ENCODE peak calls at places on chromosomes 13 and 19, in nine cellular contexts. L is GM23248, B is OCI-LY7, Y is GM23338, Z is MM.1S, J is PC-3, H is hepatocyte, Q is neural progenitor cell, P is SK-N-SH. T is an unnamed sample.

GRCh38 chr13:43879323-43880181 is at the start of the genes CCDC122 and LACC1:
- DNase-seq in L (peak), B (peak), Y (peak), Z (peak), J (peak), H (peak), Q (peak), P (peak), T (no peak)

GRCh38 chr13:39405107-39405506 is 197.9 kb downstream of the LHFPL6 start:
- DNase-seq in L (peak), B (no peak), Y (no peak), Z (no peak), J (no peak), H (no peak), Q (no peak), P (no peak), T (no peak)

GRCh38 chr19:20863176-20863575 is 59.9 kb upstream of the ZNF85 start:
- DNase-seq in L (no peak), B (no peak), Y (peak), Z (peak), J (no peak), H (no peak), Q (no peak), P (no peak), T (no peak)

GRCh38 chr19:46132508-46133100 is 8.1 kb upstream of the IGFL3 start:
- DNase-seq in L (peak), B (no peak), Y (no peak), Z (no peak), J (no peak), H (no peak), Q (no peak), P (no peak), T (no peak)

GRCh38 chr19:41903161-41903953 is 20.4 kb downstream of the ARHGEF1 start:
- DNase-seq in L (no peak), B (no peak), Y (no peak), Z (no peak), J (no peak), H (no peak), Q (no peak), P (no peak), T (no peak)

GRCh38 chr13:51478418-51479198 is 25.8 kb upstream of the INTS6 start:
- DNase-seq in L (no peak), B (no peak), Y (no peak), Z (no peak), J (no peak), H (no peak), Q (no peak), P (no peak), T (no peak)

GRCh38 chr13:33349314-33349995 is 63.9 kb upstream of the STARD13 start:
- DNase-seq in L (peak), B (no peak), Y (peak), Z (no peak), J (peak), H (no peak), Q (peak), P (no peak), T (no peak)

GRCh38 chr19:33275933-33276619 is 26.3 kb downstream of the CEBPA start:
- DNase-seq in L (no peak), B (no peak), Y (no peak), Z (no peak), J (no peak), H (peak), Q (no peak), P (no peak), T (no peak)

GRCh38 chr13:112843392-112844250 is 125.4 kb upstream of the MCF2L start:
- DNase-seq in L (no peak), B (no peak), Y (no peak), Z (no peak), J (no peak), H (no peak), Q (no peak), P (no peak), T (no peak)

GRCh38 chr19:11246941-11247340 is 7.5 kb downstream of the ANGPTL8 start:
- DNase-seq in L (no peak), B (no peak), Y (no peak), Z (no peak), J (no peak), H (no peak), Q (no peak), P (no peak), T (no peak)

GRCh38 chr13:24683833-24684599 is 3.8 kb downstream of the ATP12A start:
- DNase-seq in L (peak), B (peak), Y (peak), Z (peak), J (peak), H (peak), Q (peak), P (peak), T (peak)

GRCh38 chr13:24502567-24503375 is 9.8 kb downstream of the PARP4 start:
- DNase-seq in L (peak), B (no peak), Y (no peak), Z (no peak), J (peak), H (peak), Q (peak), P (no peak), T (peak)

GRCh38 chr19:39845621-39846175 is 481 bp downstream of the FBL start:
- DNase-seq in L (peak), B (peak), Y (peak), Z (no peak), J (no peak), H (peak), Q (peak), P (peak), T (no peak)

GRCh38 chr13:27367570-27367969 is 56.8 kb upstream of the GTF3A start:
- DNase-seq in L (no peak), B (no peak), Y (no peak), Z (no peak), J (peak), H (no peak), Q (no peak), P (no peak), T (no peak)

GRCh38 chr19:29804493-29804892 is 7.3 kb upstream of the CCNE1 start:
- DNase-seq in L (no peak), B (peak), Y (no peak), Z (peak), J (no peak), H (no peak), Q (no peak), P (no peak), T (no peak)

GRCh38 chr13:70203661-70204229 is 95.5 kb upstream of the KLHL1 start:
- DNase-seq in L (no peak), B (peak), Y (peak), Z (no peak), J (peak), H (no peak), Q (peak), P (no peak), T (peak)

GRCh38 chr13:44196186-44196751 is 177.4 kb upstream of the SERP2 start:
- DNase-seq in L (no peak), B (no peak), Y (no peak), Z (no peak), J (peak), H (no peak), Q (no peak), P (no peak), T (no peak)

GRCh38 chr13:90696254-90696653 is 651.2 kb upstream of the MIR17HG start:
- DNase-seq in L (peak), B (no peak), Y (no peak), Z (no peak), J (peak), H (peak), Q (no peak), P (no peak), T (no peak)

GRCh38 chr13:98406971-98407370 is 169.9 kb downstream of the STK24 start:
- DNase-seq in L (no peak), B (no peak), Y (no peak), Z (no peak), J (no peak), H (no peak), Q (no peak), P (no peak), T (no peak)

GRCh38 chr13:66547685-66548084 is 682.5 kb downstream of the PCDH9 start:
- DNase-seq in L (no peak), B (no peak), Y (no peak), Z (no peak), J (no peak), H (no peak), Q (no peak), P (no peak), T (no peak)

GRCh38 chr19:47696635-47697034 is 16.6 kb upstream of the EHD2 start:
- DNase-seq in L (no peak), B (no peak), Y (no peak), Z (no peak), J (no peak), H (no peak), Q (no peak), P (peak), T (no peak)

GRCh38 chr19:2727640-2727944 is 6.4 kb upstream of the DIRAS1 start:
- DNase-seq in L (peak), B (no peak), Y (no peak), Z (no peak), J (peak), H (no peak), Q (no peak), P (peak), T (no peak)

GRCh38 chr13:100721885-100722512 is 47.4 kb upstream of the TMTC4 start:
- DNase-seq in L (peak), B (peak), Y (peak), Z (peak), J (peak), H (peak), Q (peak), P (peak), T (peak)

GRCh38 chr19:40974633-40975037 is 16.4 kb upstream of the CYP2B6 start:
- DNase-seq in L (peak), B (peak), Y (peak), Z (peak), J (peak), H (peak), Q (peak), P (peak), T (peak)

GRCh38 chr13:52737900-52738299 is 1.7 kb downstream of the CNMD start:
- DNase-seq in L (no peak), B (no peak), Y (no peak), Z (no peak), J (no peak), H (no peak), Q (no peak), P (peak), T (no peak)

GRCh38 chr13:30892966-30893365 is 13.1 kb upstream of the MEDAG start:
- DNase-seq in L (peak), B (peak), Y (peak), Z (no peak), J (peak), H (peak), Q (peak), P (no peak), T (peak)

GRCh38 chr13:97124237-97124636 is 97.9 kb upstream of the MBNL2 start:
- DNase-seq in L (no peak), B (no peak), Y (no peak), Z (no peak), J (no peak), H (no peak), Q (no peak), P (no peak), T (no peak)

GRCh38 chr13:110024646-110024980 is 238.2 kb upstream of the IRS2 start:
- DNase-seq in L (peak), B (no peak), Y (no peak), Z (no peak), J (no peak), H (no peak), Q (no peak), P (no peak), T (no peak)

GRCh38 chr13:97030705-97031452 is 36.6 kb upstream of the OXGR1 start:
- DNase-seq in L (peak), B (no peak), Y (peak), Z (peak), J (peak), H (peak), Q (peak), P (peak), T (peak)

GRCh38 chr13:20945952-20946383 is 43.4 kb upstream of the XPO4 start:
- DNase-seq in L (peak), B (no peak), Y (peak), Z (no peak), J (no peak), H (no peak), Q (peak), P (peak), T (no peak)

GRCh38 chr13:33494596-33495214 is 209.2 kb upstream of the STARD13 start:
- DNase-seq in L (peak), B (no peak), Y (peak), Z (no peak), J (peak), H (peak), Q (no peak), P (no peak), T (peak)

GRCh38 chr13:46679369-46680180 is 117.4 kb downstream of the ESD start:
- DNase-seq in L (peak), B (peak), Y (no peak), Z (peak), J (no peak), H (peak), Q (peak), P (peak), T (no peak)

GRCh38 chr13:42524487-42525034 is 49.4 kb upstream of the TNFSF11 start:
- DNase-seq in L (no peak), B (no peak), Y (no peak), Z (no peak), J (peak), H (peak), Q (no peak), P (no peak), T (no peak)

GRCh38 chr13:39910833-39911232 is 255.4 kb downstream of the COG6 start:
- DNase-seq in L (no peak), B (no peak), Y (no peak), Z (no peak), J (no peak), H (no peak), Q (no peak), P (no peak), T (no peak)

GRCh38 chr19:32368781-32369180 is 23.4 kb downstream of the ZNF507 start:
- DNase-seq in L (no peak), B (no peak), Y (no peak), Z (no peak), J (no peak), H (no peak), Q (no peak), P (no peak), T (no peak)

GRCh38 chr19:6632002-6632621 is 37.8 kb downstream of the TNFSF14 start:
- DNase-seq in L (peak), B (peak), Y (peak), Z (peak), J (peak), H (peak), Q (peak), P (peak), T (peak)

GRCh38 chr19:57803594-57804325 is 11.0 kb downstream of the ZNF552 start:
- DNase-seq in L (peak), B (no peak), Y (peak), Z (no peak), J (peak), H (peak), Q (peak), P (peak), T (peak)

GRCh38 chr13:43878897-43879322 is 630 bp downstream of the CCDC122 start:
- DNase-seq in L (peak), B (peak), Y (peak), Z (peak), J (peak), H (peak), Q (peak), P (no peak), T (no peak)

GRCh38 chr13:41706189-41706588 is 248.8 kb downstream of the RGCC start:
- DNase-seq in L (peak), B (no peak), Y (no peak), Z (no peak), J (no peak), H (no peak), Q (no peak), P (no peak), T (no peak)

GRCh38 chr13:102597029-102598015 is 536 bp downstream of the TPP2 start:
- DNase-seq in L (peak), B (peak), Y (peak), Z (peak), J (peak), H (peak), Q (peak), P (peak), T (no peak)

GRCh38 chr13:114118086-114118762 is 14.2 kb downstream of the RASA3 start:
- DNase-seq in L (peak), B (no peak), Y (no peak), Z (no peak), J (no peak), H (no peak), Q (no peak), P (no peak), T (no peak)

GRCh38 chr13:114120486-114121430 is 11.7 kb downstream of the RASA3 start:
- DNase-seq in L (peak), B (no peak), Y (no peak), Z (no peak), J (no peak), H (no peak), Q (no peak), P (peak), T (no peak)

GRCh38 chr13:114119196-114119595 is 13.2 kb downstream of the RASA3 start:
- DNase-seq in L (peak), B (no peak), Y (peak), Z (no peak), J (peak), H (peak), Q (peak), P (peak), T (no peak)

GRCh38 chr13:114116734-114117133 is 15.7 kb downstream of the RASA3 start:
- DNase-seq in L (no peak), B (no peak), Y (no peak), Z (no peak), J (no peak), H (no peak), Q (no peak), P (no peak), T (no peak)

GRCh38 chr13:114118763-114119123 is 13.7 kb downstream of the RASA3 start:
- DNase-seq in L (peak), B (no peak), Y (no peak), Z (no peak), J (peak), H (peak), Q (no peak), P (peak), T (no peak)
- TF ChIP-seq EZH2phosphoT487 in L (no peak), B (no peak), Y (no peak), Z (no peak), J (no peak), H (no peak), Q (no peak), P (no peak), T (no peak)

GRCh38 chr19:1491114-1491848 is at the start of gene REEP6:
- DNase-seq in L (no peak), B (no peak), Y (no peak), Z (no peak), J (no peak), H (no peak), Q (no peak), P (peak), T (no peak)

GRCh38 chr19:1492474-1493006 is 1.6 kb downstream of the REEP6 start:
- DNase-seq in L (peak), B (no peak), Y (no peak), Z (no peak), J (peak), H (peak), Q (no peak), P (no peak), T (no peak)

GRCh38 chr19:1490020-1490310 is 185 bp downstream of the PCSK4 start:
- DNase-seq in L (no peak), B (no peak), Y (no peak), Z (no peak), J (no peak), H (no peak), Q (no peak), P (no peak), T (no peak)

GRCh38 chr19:1490311-1491113 is at the start of gene PCSK4:
- DNase-seq in L (peak), B (peak), Y (peak), Z (peak), J (peak), H (peak), Q (peak), P (peak), T (peak)

GRCh38 chr19:1491849-1492170 is 829 bp downstream of the REEP6 start:
- DNase-seq in L (no peak), B (no peak), Y (no peak), Z (no peak), J (peak), H (no peak), Q (no peak), P (no peak), T (no peak)
- H3K4me3 ChIP-seq in L (no peak), B (no peak), Y (peak), Z (no peak), J (peak), H (peak), Q (peak), P (peak), T (peak)

GRCh38 chr19:35065574-35065973 is 24.1 kb downstream of the HPN start:
- DNase-seq in L (no peak), B (no peak), Y (no peak), Z (no peak), J (no peak), H (peak), Q (no peak), P (no peak), T (no peak)

GRCh38 chr19:35061583-35062373 is 20.3 kb downstream of the HPN start:
- DNase-seq in L (peak), B (no peak), Y (no peak), Z (no peak), J (peak), H (no peak), Q (no peak), P (no peak), T (no peak)

GRCh38 chr19:35066121-35066520 is 24.6 kb downstream of the HPN start:
- DNase-seq in L (no peak), B (no peak), Y (no peak), Z (no peak), J (no peak), H (peak), Q (no peak), P (no peak), T (no peak)

GRCh38 chr19:35062942-35063341 is 21.4 kb downstream of the HPN start:
- DNase-seq in L (no peak), B (no peak), Y (no peak), Z (no peak), J (no peak), H (no peak), Q (no peak), P (no peak), T (no peak)

DNA sequence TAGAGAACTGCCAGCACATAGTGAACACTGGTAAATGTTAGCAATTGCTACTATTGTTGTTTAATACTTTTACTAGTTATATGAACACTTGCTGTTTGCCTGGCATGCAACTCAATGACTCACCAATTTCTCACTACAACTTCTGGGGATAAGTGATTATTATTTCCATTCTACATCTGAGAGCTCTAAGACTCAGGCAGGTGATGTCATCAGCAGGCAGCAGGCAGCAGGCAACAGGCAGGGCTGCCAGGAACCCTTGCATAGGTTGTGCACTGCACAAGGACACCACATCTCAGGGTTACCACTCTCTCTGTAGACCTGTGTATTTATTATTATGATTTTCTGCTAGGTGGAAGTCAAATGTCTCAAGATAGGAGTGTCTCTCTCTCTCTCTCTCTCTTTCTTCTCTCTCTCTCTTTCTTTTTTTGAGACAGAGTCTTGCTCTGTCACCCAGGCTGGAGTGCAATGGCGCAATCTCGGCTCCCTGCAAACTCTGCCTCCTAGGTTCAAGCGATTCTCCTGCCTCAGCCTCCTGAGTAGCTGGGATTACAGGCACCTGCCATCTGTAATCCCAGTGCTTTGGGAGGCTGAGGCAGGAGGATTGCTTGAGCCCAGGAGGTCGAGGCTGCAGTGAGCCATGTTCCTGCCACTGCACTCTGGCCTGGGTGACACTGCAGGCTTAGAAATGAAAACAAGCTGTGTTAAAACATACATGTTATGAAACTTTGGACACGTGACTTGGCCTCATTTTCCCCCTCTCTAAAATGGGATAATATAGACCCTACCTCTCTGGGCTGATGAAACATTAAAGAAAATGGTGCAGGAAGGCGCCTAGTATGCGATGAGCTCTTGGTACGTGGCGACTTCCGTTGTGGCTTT is 22.7 kb downstream of the HPN start:
- DNase-seq in L (peak), B (no peak), Y (no peak), Z (no peak), J (peak), H (peak), Q (no peak), P (no peak), T (no peak)
- TF ChIP-seq EZH2phosphoT487 in L (no peak), B (no peak), Y (no peak), Z (no peak), J (no peak), H (no peak), Q (no peak), P (no peak), T (no peak)

DNA sequence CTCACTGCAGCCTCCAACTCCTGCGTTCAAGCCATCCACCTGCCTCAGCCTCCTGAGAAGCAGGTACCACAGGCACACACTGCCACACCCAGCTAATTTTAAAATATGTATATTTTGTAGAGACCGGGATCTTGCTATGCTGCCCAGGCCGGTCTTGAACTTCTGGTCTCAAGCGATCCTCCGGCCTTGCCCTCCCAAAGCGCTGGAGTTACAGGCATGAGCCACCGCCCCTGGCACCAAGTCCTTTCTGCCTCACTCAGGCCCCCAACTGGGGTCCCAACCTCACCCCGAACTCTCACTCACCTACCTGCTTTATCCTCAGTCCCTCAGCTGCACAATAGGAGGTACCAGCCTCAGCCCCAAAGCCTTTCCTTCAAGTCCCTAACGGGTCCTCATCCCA is 635 bp upstream of the COL5A3 start:
- DNase-seq in L (no peak), B (no peak), Y (no peak), Z (no peak), J (no peak), H (no peak), Q (no peak), P (peak), T (no peak)
- H3K4me3 ChIP-seq in L (peak), B (no peak), Y (peak), Z (no peak), J (no peak), H (no peak), Q (no peak), P (no peak), T (no peak)

T was measured in HCT116.